ENCODE peak calls at places on chromosomes 1 and 21, in ten cellular contexts. One of them, this sample, is unnamed. For H3K9me3, the result is how much of the 10 kb centered on the place peaks cover.

GRCh38 chr1:100134872-100135271 is 1.9 kb downstream of the TRMT13 start:
- DNase-seq in tibial artery: no peak
- DNase-seq in heart right ventricle: no peak
- DNase-seq in pancreas: no peak
- DNase-seq in adipocyte: no peak
- DNase-seq in colonic mucosa: no peak
- DNase-seq in small intestine: no peak
- DNase-seq in effector memory CD4-positive, alpha-beta T cell: no peak
- DNase-seq in left lung: no peak
- DNase-seq in stomach: no peak
- DNase-seq in this sample: no peak

GRCh38 chr21:42575111-42575510 is 61.5 kb downstream of the SLC37A1 start:
- DNase-seq in colonic mucosa: no peak
- DNase-seq in stomach: no peak
- DNase-seq in tibial artery: peak
- DNase-seq in adipocyte: no peak
- DNase-seq in small intestine: no peak
- DNase-seq in left lung: peak
- DNase-seq in effector memory CD4-positive, alpha-beta T cell: no peak
- DNase-seq in pancreas: peak
- DNase-seq in heart right ventricle: no peak
- DNase-seq in this sample: no peak

GRCh38 chr1:213082778-213083445 is 31.9 kb downstream of the RPS6KC1 start:
- DNase-seq in effector memory CD4-positive, alpha-beta T cell: no peak
- DNase-seq in tibial artery: no peak
- DNase-seq in left lung: no peak
- DNase-seq in small intestine: no peak
- DNase-seq in colonic mucosa: no peak
- DNase-seq in adipocyte: no peak
- DNase-seq in heart right ventricle: no peak
- DNase-seq in pancreas: no peak
- DNase-seq in stomach: no peak
- DNase-seq in this sample: no peak

GRCh38 chr1:67213164-67213563 is 46.9 kb downstream of the IL23R start:
- DNase-seq in tibial artery: no peak
- DNase-seq in colonic mucosa: no peak
- DNase-seq in effector memory CD4-positive, alpha-beta T cell: no peak
- DNase-seq in pancreas: no peak
- DNase-seq in small intestine: peak
- DNase-seq in heart right ventricle: no peak
- DNase-seq in left lung: no peak
- DNase-seq in stomach: no peak
- DNase-seq in adipocyte: peak
- DNase-seq in this sample: no peak

GRCh38 chr1:44826375-44827196 is 16.5 kb downstream of the PTCH2 start:
- DNase-seq in effector memory CD4-positive, alpha-beta T cell: no peak
- DNase-seq in heart right ventricle: peak
- DNase-seq in pancreas: peak
- DNase-seq in left lung: peak
- DNase-seq in stomach: no peak
- DNase-seq in colonic mucosa: no peak
- DNase-seq in small intestine: peak
- DNase-seq in tibial artery: peak
- DNase-seq in adipocyte: no peak
- DNase-seq in this sample: no peak

GRCh38 chr1:228512852-228513243 is 25.7 kb downstream of the RNF187 start:
- DNase-seq in tibial artery: peak
- DNase-seq in effector memory CD4-positive, alpha-beta T cell: no peak
- DNase-seq in colonic mucosa: no peak
- DNase-seq in left lung: no peak
- DNase-seq in adipocyte: no peak
- DNase-seq in small intestine: no peak
- DNase-seq in stomach: no peak
- DNase-seq in heart right ventricle: no peak
- DNase-seq in pancreas: no peak
- DNase-seq in this sample: no peak

GRCh38 chr1:155329980-155330598 is 9.4 kb downstream of the RUSC1 start:
- DNase-seq in pancreas: no peak
- DNase-seq in stomach: no peak
- DNase-seq in heart right ventricle: no peak
- DNase-seq in left lung: no peak
- DNase-seq in adipocyte: no peak
- DNase-seq in effector memory CD4-positive, alpha-beta T cell: no peak
- DNase-seq in tibial artery: peak
- DNase-seq in colonic mucosa: no peak
- DNase-seq in small intestine: no peak
- DNase-seq in this sample: no peak

GRCh38 chr1:56578664-56578962 is 750 bp downstream of the PLPP3 start:
- DNase-seq in tibial artery: no peak
- DNase-seq in left lung: peak
- DNase-seq in colonic mucosa: no peak
- DNase-seq in effector memory CD4-positive, alpha-beta T cell: no peak
- DNase-seq in small intestine: peak
- DNase-seq in heart right ventricle: peak
- DNase-seq in adipocyte: peak
- DNase-seq in stomach: no peak
- DNase-seq in pancreas: no peak
- DNase-seq in this sample: no peak

GRCh38 chr21:37484535-37485474 is 118.2 kb downstream of the DYRK1A start:
- DNase-seq in small intestine: no peak
- DNase-seq in adipocyte: no peak
- DNase-seq in tibial artery: no peak
- DNase-seq in pancreas: no peak
- DNase-seq in effector memory CD4-positive, alpha-beta T cell: no peak
- DNase-seq in colonic mucosa: no peak
- DNase-seq in stomach: no peak
- DNase-seq in heart right ventricle: no peak
- DNase-seq in left lung: no peak
- DNase-seq in this sample: no peak

GRCh38 chr1:184947497-184948256 is 26.6 kb downstream of the NIBAN1 start:
- DNase-seq in pancreas: no peak
- DNase-seq in heart right ventricle: no peak
- DNase-seq in tibial artery: no peak
- DNase-seq in small intestine: no peak
- DNase-seq in adipocyte: no peak
- DNase-seq in stomach: no peak
- DNase-seq in colonic mucosa: no peak
- DNase-seq in effector memory CD4-positive, alpha-beta T cell: no peak
- DNase-seq in left lung: peak
- DNase-seq in this sample: no peak

DNA sequence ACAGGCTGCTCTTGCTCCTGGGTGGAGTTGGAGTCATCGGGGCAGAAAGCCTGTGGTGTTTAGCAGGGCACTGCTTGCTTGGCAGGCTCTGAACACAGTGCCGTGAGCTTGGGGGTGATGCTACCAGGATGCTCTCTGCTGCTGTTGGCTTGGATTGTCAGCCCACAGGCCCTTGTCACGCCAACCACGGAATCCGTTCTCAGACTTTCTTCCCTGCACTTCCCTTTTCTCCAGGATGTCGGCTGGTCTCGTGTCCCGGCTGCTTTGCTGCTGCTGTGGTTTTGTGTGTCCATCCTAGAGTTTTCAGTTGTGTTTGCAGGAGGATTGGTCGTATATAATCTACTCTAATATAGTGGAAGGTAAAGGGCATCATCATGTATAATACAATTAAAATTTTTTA is 44.4 kb upstream of the TTC34 start:
- DNase-seq in adipocyte: no peak
- DNase-seq in small intestine: no peak
- DNase-seq in heart right ventricle: no peak
- DNase-seq in colonic mucosa: no peak
- DNase-seq in pancreas: no peak
- DNase-seq in effector memory CD4-positive, alpha-beta T cell: no peak
- DNase-seq in tibial artery: no peak
- DNase-seq in stomach: no peak
- DNase-seq in left lung: peak
- DNase-seq in this sample: no peak
- H3K9me3 ChIP-seq in adipocyte: under half
- H3K9me3 ChIP-seq in small intestine: under half
- H3K9me3 ChIP-seq in heart right ventricle: under half
- H3K9me3 ChIP-seq in colonic mucosa: under half
- H3K9me3 ChIP-seq in pancreas: under half
- H3K9me3 ChIP-seq in effector memory CD4-positive, alpha-beta T cell: under half
- H3K9me3 ChIP-seq in tibial artery: under half
- H3K9me3 ChIP-seq in stomach: under half
- H3K9me3 ChIP-seq in left lung: under half
- H3K9me3 ChIP-seq in this sample: under half

GRCh38 chr1:247843411-247843810 is 1.7 kb upstream of the OR11L1 start:
- DNase-seq in small intestine: no peak
- DNase-seq in pancreas: no peak
- DNase-seq in left lung: no peak
- DNase-seq in adipocyte: no peak
- DNase-seq in colonic mucosa: no peak
- DNase-seq in stomach: no peak
- DNase-seq in heart right ventricle: no peak
- DNase-seq in effector memory CD4-positive, alpha-beta T cell: no peak
- DNase-seq in tibial artery: no peak
- DNase-seq in this sample: no peak
- H3K9me3 ChIP-seq in small intestine: under half
- H3K9me3 ChIP-seq in pancreas: under half
- H3K9me3 ChIP-seq in left lung: under half
- H3K9me3 ChIP-seq in adipocyte: under half
- H3K9me3 ChIP-seq in colonic mucosa: under half
- H3K9me3 ChIP-seq in stomach: under half
- H3K9me3 ChIP-seq in heart right ventricle: under half
- H3K9me3 ChIP-seq in effector memory CD4-positive, alpha-beta T cell: under half
- H3K9me3 ChIP-seq in tibial artery: under half
- H3K9me3 ChIP-seq in this sample: under half

DNA sequence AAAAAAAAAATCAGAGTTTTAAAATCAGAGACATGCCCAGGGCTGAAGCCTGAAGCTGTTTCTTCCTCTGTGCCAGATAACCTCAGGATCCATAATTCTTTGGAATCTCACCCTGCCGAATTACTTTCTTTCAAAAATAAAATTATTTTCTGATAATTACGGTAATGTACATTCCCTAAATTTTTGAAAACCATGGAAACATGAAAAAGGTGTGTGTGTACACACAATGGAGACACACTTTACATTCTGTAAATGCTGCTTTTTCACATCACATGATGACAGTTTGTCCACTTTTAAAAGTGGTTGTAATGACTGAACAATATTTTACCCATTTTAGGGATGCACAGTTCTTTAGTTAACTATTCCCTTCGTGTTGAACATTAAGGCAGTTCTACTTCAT is 21.5 kb downstream of the CRCT1 start:
- DNase-seq in adipocyte: no peak
- DNase-seq in stomach: no peak
- DNase-seq in pancreas: no peak
- DNase-seq in colonic mucosa: no peak
- DNase-seq in small intestine: no peak
- DNase-seq in heart right ventricle: no peak
- DNase-seq in effector memory CD4-positive, alpha-beta T cell: no peak
- DNase-seq in left lung: no peak
- DNase-seq in tibial artery: no peak
- DNase-seq in this sample: no peak
- H3K9me3 ChIP-seq in adipocyte: under half
- H3K9me3 ChIP-seq in stomach: under half
- H3K9me3 ChIP-seq in pancreas: under half
- H3K9me3 ChIP-seq in colonic mucosa: under half
- H3K9me3 ChIP-seq in small intestine: under half
- H3K9me3 ChIP-seq in heart right ventricle: under half
- H3K9me3 ChIP-seq in effector memory CD4-positive, alpha-beta T cell: under half
- H3K9me3 ChIP-seq in left lung: under half
- H3K9me3 ChIP-seq in tibial artery: under half
- H3K9me3 ChIP-seq in this sample: under half

GRCh38 chr21:14755086-14755485 is 209.0 kb upstream of the SAMSN1 start:
- DNase-seq in tibial artery: no peak
- DNase-seq in small intestine: no peak
- DNase-seq in left lung: no peak
- DNase-seq in pancreas: no peak
- DNase-seq in effector memory CD4-positive, alpha-beta T cell: no peak
- DNase-seq in stomach: no peak
- DNase-seq in adipocyte: no peak
- DNase-seq in colonic mucosa: no peak
- DNase-seq in heart right ventricle: no peak
- DNase-seq in this sample: no peak
- H3K9me3 ChIP-seq in tibial artery: under half
- H3K9me3 ChIP-seq in small intestine: under half
- H3K9me3 ChIP-seq in left lung: under half
- H3K9me3 ChIP-seq in pancreas: under half
- H3K9me3 ChIP-seq in effector memory CD4-positive, alpha-beta T cell: under half
- H3K9me3 ChIP-seq in stomach: under half
- H3K9me3 ChIP-seq in adipocyte: under half
- H3K9me3 ChIP-seq in colonic mucosa: under half
- H3K9me3 ChIP-seq in heart right ventricle: under half
- H3K9me3 ChIP-seq in this sample: under half

GRCh38 chr1:69400128-69400527 is 167.6 kb upstream of the LRRC7 start:
- DNase-seq in heart right ventricle: no peak
- DNase-seq in left lung: no peak
- DNase-seq in effector memory CD4-positive, alpha-beta T cell: no peak
- DNase-seq in tibial artery: no peak
- DNase-seq in stomach: no peak
- DNase-seq in colonic mucosa: no peak
- DNase-seq in adipocyte: no peak
- DNase-seq in pancreas: no peak
- DNase-seq in small intestine: no peak
- DNase-seq in this sample: no peak

GRCh38 chr1:69406244-69406643 is 161.5 kb upstream of the LRRC7 start:
- DNase-seq in adipocyte: no peak
- DNase-seq in small intestine: no peak
- DNase-seq in heart right ventricle: no peak
- DNase-seq in left lung: no peak
- DNase-seq in pancreas: no peak
- DNase-seq in stomach: no peak
- DNase-seq in colonic mucosa: no peak
- DNase-seq in effector memory CD4-positive, alpha-beta T cell: no peak
- DNase-seq in tibial artery: no peak
- DNase-seq in this sample: no peak

GRCh38 chr1:69404486-69404885 is 163.2 kb upstream of the LRRC7 start:
- DNase-seq in tibial artery: no peak
- DNase-seq in adipocyte: no peak
- DNase-seq in left lung: no peak
- DNase-seq in colonic mucosa: no peak
- DNase-seq in small intestine: no peak
- DNase-seq in heart right ventricle: no peak
- DNase-seq in pancreas: no peak
- DNase-seq in stomach: no peak
- DNase-seq in effector memory CD4-positive, alpha-beta T cell: no peak
- DNase-seq in this sample: no peak

GRCh38 chr1:69403911-69404310 is 163.8 kb upstream of the LRRC7 start:
- DNase-seq in pancreas: no peak
- DNase-seq in adipocyte: no peak
- DNase-seq in effector memory CD4-positive, alpha-beta T cell: no peak
- DNase-seq in left lung: no peak
- DNase-seq in small intestine: no peak
- DNase-seq in tibial artery: no peak
- DNase-seq in stomach: no peak
- DNase-seq in heart right ventricle: no peak
- DNase-seq in colonic mucosa: no peak
- DNase-seq in this sample: no peak

GRCh38 chr1:69401894-69402293 is 165.8 kb upstream of the LRRC7 start:
- DNase-seq in left lung: no peak
- DNase-seq in adipocyte: no peak
- DNase-seq in effector memory CD4-positive, alpha-beta T cell: no peak
- DNase-seq in colonic mucosa: no peak
- DNase-seq in stomach: no peak
- DNase-seq in tibial artery: no peak
- DNase-seq in pancreas: no peak
- DNase-seq in small intestine: no peak
- DNase-seq in heart right ventricle: no peak
- DNase-seq in this sample: no peak
- H3K9me3 ChIP-seq in left lung: under half
- H3K9me3 ChIP-seq in adipocyte: under half
- H3K9me3 ChIP-seq in effector memory CD4-positive, alpha-beta T cell: under half
- H3K9me3 ChIP-seq in colonic mucosa: under half
- H3K9me3 ChIP-seq in stomach: under half
- H3K9me3 ChIP-seq in tibial artery: under half
- H3K9me3 ChIP-seq in pancreas: under half
- H3K9me3 ChIP-seq in small intestine: under half
- H3K9me3 ChIP-seq in heart right ventricle: under half
- H3K9me3 ChIP-seq in this sample: under half

GRCh38 chr1:60960846-60961542 is 121.4 kb upstream of the NFIA start:
- DNase-seq in stomach: no peak
- DNase-seq in left lung: no peak
- DNase-seq in pancreas: no peak
- DNase-seq in adipocyte: no peak
- DNase-seq in tibial artery: no peak
- DNase-seq in effector memory CD4-positive, alpha-beta T cell: no peak
- DNase-seq in colonic mucosa: no peak
- DNase-seq in small intestine: peak
- DNase-seq in heart right ventricle: no peak
- DNase-seq in this sample: no peak
- H3K9me3 ChIP-seq in stomach: under half
- H3K9me3 ChIP-seq in left lung: under half
- H3K9me3 ChIP-seq in pancreas: under half
- H3K9me3 ChIP-seq in adipocyte: under half
- H3K9me3 ChIP-seq in tibial artery: under half
- H3K9me3 ChIP-seq in effector memory CD4-positive, alpha-beta T cell: under half
- H3K9me3 ChIP-seq in colonic mucosa: under half
- H3K9me3 ChIP-seq in small intestine: under half
- H3K9me3 ChIP-seq in heart right ventricle: under half
- H3K9me3 ChIP-seq in this sample: under half